ENCODE peak calls at places on chromosomes 12 and 14, in ten cellular contexts. One of them, this sample, is unnamed.

GRCh38 chr14:67411820-67412421 is at the start of gene PLEK2:
- DNase-seq in NT2/D1: no peak
- DNase-seq in B cell: no peak
- DNase-seq in iris pigment epithelial cell: peak; percentile 34
- DNase-seq in left lobe of liver: peak; percentile 67
- DNase-seq in caudate nucleus: no peak
- DNase-seq in CD8-positive, alpha-beta memory T cell: peak; percentile 7
- DNase-seq in cerebellar cortex: no peak
- DNase-seq in activated CD8-positive, alpha-beta T cell treated with anti-CD3 and anti-CD28 coated beads, Interleukin-2, amount 10 ng/mL, durations not matched to agents 7 days and 5 days: peak; percentile 40
- DNase-seq in T-helper 2 cell: no peak
- DNase-seq in this sample: peak; percentile 44

GRCh38 chr14:55107766-55108554 is 21.1 kb upstream of the LGALS3 start:
- DNase-seq in NT2/D1: no peak
- DNase-seq in B cell: no peak
- DNase-seq in iris pigment epithelial cell: peak; percentile 98
- DNase-seq in left lobe of liver: peak; percentile 57
- DNase-seq in caudate nucleus: peak; percentile 38
- DNase-seq in CD8-positive, alpha-beta memory T cell: no peak
- DNase-seq in cerebellar cortex: peak; percentile 81
- DNase-seq in activated CD8-positive, alpha-beta T cell treated with anti-CD3 and anti-CD28 coated beads, Interleukin-2, amount 10 ng/mL, durations not matched to agents 7 days and 5 days: no peak
- DNase-seq in T-helper 2 cell: no peak
- DNase-seq in this sample: no peak

GRCh38 chr14:94390372-94391086 is 2.1 kb upstream of the SERPINA1 start:
- DNase-seq in NT2/D1: no peak
- DNase-seq in B cell: no peak
- DNase-seq in iris pigment epithelial cell: peak; percentile 5
- DNase-seq in left lobe of liver: peak; percentile 96
- DNase-seq in caudate nucleus: no peak
- DNase-seq in CD8-positive, alpha-beta memory T cell: no peak
- DNase-seq in cerebellar cortex: no peak
- DNase-seq in activated CD8-positive, alpha-beta T cell treated with anti-CD3 and anti-CD28 coated beads, Interleukin-2, amount 10 ng/mL, durations not matched to agents 7 days and 5 days: no peak
- DNase-seq in T-helper 2 cell: no peak
- DNase-seq in this sample: no peak

GRCh38 chr14:72717220-72717619 is 176.7 kb downstream of the DPF3 start:
- DNase-seq in NT2/D1: no peak
- DNase-seq in B cell: no peak
- DNase-seq in iris pigment epithelial cell: no peak
- DNase-seq in left lobe of liver: no peak
- DNase-seq in caudate nucleus: no peak
- DNase-seq in CD8-positive, alpha-beta memory T cell: no peak
- DNase-seq in cerebellar cortex: no peak
- DNase-seq in activated CD8-positive, alpha-beta T cell treated with anti-CD3 and anti-CD28 coated beads, Interleukin-2, amount 10 ng/mL, durations not matched to agents 7 days and 5 days: no peak
- DNase-seq in T-helper 2 cell: no peak
- DNase-seq in this sample: no peak

GRCh38 chr14:95220663-95221231 is 63.4 kb upstream of the DICER1 start:
- DNase-seq in NT2/D1: no peak
- DNase-seq in B cell: no peak
- DNase-seq in iris pigment epithelial cell: peak; percentile 83
- DNase-seq in left lobe of liver: no peak
- DNase-seq in caudate nucleus: no peak
- DNase-seq in CD8-positive, alpha-beta memory T cell: no peak
- DNase-seq in cerebellar cortex: no peak
- DNase-seq in activated CD8-positive, alpha-beta T cell treated with anti-CD3 and anti-CD28 coated beads, Interleukin-2, amount 10 ng/mL, durations not matched to agents 7 days and 5 days: no peak
- DNase-seq in T-helper 2 cell: no peak
- DNase-seq in this sample: no peak

GRCh38 chr14:67526676-67527459 is 6.2 kb upstream of the PLEKHH1 start:
- DNase-seq in NT2/D1: no peak
- DNase-seq in B cell: no peak
- DNase-seq in iris pigment epithelial cell: peak; percentile 57
- DNase-seq in left lobe of liver: no peak
- DNase-seq in caudate nucleus: peak; percentile 33
- DNase-seq in CD8-positive, alpha-beta memory T cell: no peak
- DNase-seq in cerebellar cortex: peak; percentile 91
- DNase-seq in activated CD8-positive, alpha-beta T cell treated with anti-CD3 and anti-CD28 coated beads, Interleukin-2, amount 10 ng/mL, durations not matched to agents 7 days and 5 days: peak; percentile 60
- DNase-seq in T-helper 2 cell: no peak
- DNase-seq in this sample: no peak

GRCh38 chr12:85573635-85574214 is 262.5 kb downstream of the RASSF9 start:
- DNase-seq in NT2/D1: no peak
- DNase-seq in B cell: no peak
- DNase-seq in iris pigment epithelial cell: no peak
- DNase-seq in left lobe of liver: no peak
- DNase-seq in caudate nucleus: no peak
- DNase-seq in CD8-positive, alpha-beta memory T cell: no peak
- DNase-seq in cerebellar cortex: no peak
- DNase-seq in activated CD8-positive, alpha-beta T cell treated with anti-CD3 and anti-CD28 coated beads, Interleukin-2, amount 10 ng/mL, durations not matched to agents 7 days and 5 days: no peak
- DNase-seq in T-helper 2 cell: no peak
- DNase-seq in this sample: no peak

GRCh38 chr12:6161124-6161882 is 36.8 kb upstream of the VWF start:
- DNase-seq in NT2/D1: no peak
- DNase-seq in B cell: no peak
- DNase-seq in iris pigment epithelial cell: peak; percentile 54
- DNase-seq in left lobe of liver: no peak
- DNase-seq in caudate nucleus: no peak
- DNase-seq in CD8-positive, alpha-beta memory T cell: no peak
- DNase-seq in cerebellar cortex: no peak
- DNase-seq in activated CD8-positive, alpha-beta T cell treated with anti-CD3 and anti-CD28 coated beads, Interleukin-2, amount 10 ng/mL, durations not matched to agents 7 days and 5 days: no peak
- DNase-seq in T-helper 2 cell: no peak
- DNase-seq in this sample: no peak

GRCh38 chr12:125351788-125352187 is 286.6 kb downstream of the AACS start:
- DNase-seq in NT2/D1: no peak
- DNase-seq in B cell: no peak
- DNase-seq in iris pigment epithelial cell: no peak
- DNase-seq in left lobe of liver: no peak
- DNase-seq in caudate nucleus: no peak
- DNase-seq in CD8-positive, alpha-beta memory T cell: no peak
- DNase-seq in cerebellar cortex: no peak
- DNase-seq in activated CD8-positive, alpha-beta T cell treated with anti-CD3 and anti-CD28 coated beads, Interleukin-2, amount 10 ng/mL, durations not matched to agents 7 days and 5 days: no peak
- DNase-seq in T-helper 2 cell: no peak
- DNase-seq in this sample: no peak

GRCh38 chr12:75692883-75693282 is 181.5 kb upstream of the KRR1 start:
- DNase-seq in NT2/D1: no peak
- DNase-seq in B cell: no peak
- DNase-seq in iris pigment epithelial cell: peak; percentile 68
- DNase-seq in left lobe of liver: no peak
- DNase-seq in caudate nucleus: no peak
- DNase-seq in CD8-positive, alpha-beta memory T cell: no peak
- DNase-seq in cerebellar cortex: no peak
- DNase-seq in activated CD8-positive, alpha-beta T cell treated with anti-CD3 and anti-CD28 coated beads, Interleukin-2, amount 10 ng/mL, durations not matched to agents 7 days and 5 days: no peak
- DNase-seq in T-helper 2 cell: no peak
- DNase-seq in this sample: no peak

GRCh38 chr12:48979602-48980388 is 1.7 kb downstream of the WNT1 start:
- DNase-seq in NT2/D1: no peak
- DNase-seq in B cell: no peak
- DNase-seq in iris pigment epithelial cell: no peak
- DNase-seq in left lobe of liver: no peak
- DNase-seq in caudate nucleus: no peak
- DNase-seq in CD8-positive, alpha-beta memory T cell: peak; percentile 41
- DNase-seq in cerebellar cortex: no peak
- DNase-seq in activated CD8-positive, alpha-beta T cell treated with anti-CD3 and anti-CD28 coated beads, Interleukin-2, amount 10 ng/mL, durations not matched to agents 7 days and 5 days: peak; percentile 68
- DNase-seq in T-helper 2 cell: no peak
- DNase-seq in this sample: peak; percentile 45

GRCh38 chr14:65472189-65472588 is 59.7 kb downstream of the FUT8 start:
- DNase-seq in NT2/D1: no peak
- DNase-seq in B cell: no peak
- DNase-seq in iris pigment epithelial cell: no peak
- DNase-seq in left lobe of liver: no peak
- DNase-seq in caudate nucleus: no peak
- DNase-seq in CD8-positive, alpha-beta memory T cell: no peak
- DNase-seq in cerebellar cortex: no peak
- DNase-seq in activated CD8-positive, alpha-beta T cell treated with anti-CD3 and anti-CD28 coated beads, Interleukin-2, amount 10 ng/mL, durations not matched to agents 7 days and 5 days: no peak
- DNase-seq in T-helper 2 cell: no peak
- DNase-seq in this sample: no peak

GRCh38 chr12:116492703-116493324 is 66.4 kb upstream of the MAP1LC3B2 start:
- DNase-seq in NT2/D1: no peak
- DNase-seq in B cell: no peak
- DNase-seq in iris pigment epithelial cell: peak; percentile 78
- DNase-seq in left lobe of liver: no peak
- DNase-seq in caudate nucleus: no peak
- DNase-seq in CD8-positive, alpha-beta memory T cell: no peak
- DNase-seq in cerebellar cortex: no peak
- DNase-seq in activated CD8-positive, alpha-beta T cell treated with anti-CD3 and anti-CD28 coated beads, Interleukin-2, amount 10 ng/mL, durations not matched to agents 7 days and 5 days: no peak
- DNase-seq in T-helper 2 cell: no peak
- DNase-seq in this sample: no peak

GRCh38 chr14:32350020-32350419 is 20.9 kb downstream of the AKAP6 start:
- DNase-seq in NT2/D1: no peak
- DNase-seq in B cell: no peak
- DNase-seq in iris pigment epithelial cell: no peak
- DNase-seq in left lobe of liver: no peak
- DNase-seq in caudate nucleus: no peak
- DNase-seq in CD8-positive, alpha-beta memory T cell: no peak
- DNase-seq in cerebellar cortex: no peak
- DNase-seq in activated CD8-positive, alpha-beta T cell treated with anti-CD3 and anti-CD28 coated beads, Interleukin-2, amount 10 ng/mL, durations not matched to agents 7 days and 5 days: no peak
- DNase-seq in T-helper 2 cell: no peak
- DNase-seq in this sample: no peak

GRCh38 chr12:46217686-46218508 is 50.9 kb downstream of the SLC38A1 start:
- DNase-seq in NT2/D1: no peak
- DNase-seq in B cell: peak; percentile 88
- DNase-seq in iris pigment epithelial cell: no peak
- DNase-seq in left lobe of liver: no peak
- DNase-seq in caudate nucleus: no peak
- DNase-seq in CD8-positive, alpha-beta memory T cell: peak; percentile 33
- DNase-seq in cerebellar cortex: no peak
- DNase-seq in activated CD8-positive, alpha-beta T cell treated with anti-CD3 and anti-CD28 coated beads, Interleukin-2, amount 10 ng/mL, durations not matched to agents 7 days and 5 days: peak; percentile 82
- DNase-seq in T-helper 2 cell: no peak
- DNase-seq in this sample: peak; percentile 92

GRCh38 chr14:92951912-92952471 is 29.0 kb downstream of the CHGA start:
- DNase-seq in NT2/D1: no peak
- DNase-seq in B cell: peak; percentile 79
- DNase-seq in iris pigment epithelial cell: peak; percentile 49
- DNase-seq in left lobe of liver: peak; percentile 82
- DNase-seq in caudate nucleus: peak; percentile 73
- DNase-seq in CD8-positive, alpha-beta memory T cell: peak; percentile 76
- DNase-seq in cerebellar cortex: peak; percentile 79
- DNase-seq in activated CD8-positive, alpha-beta T cell treated with anti-CD3 and anti-CD28 coated beads, Interleukin-2, amount 10 ng/mL, durations not matched to agents 7 days and 5 days: peak; percentile 88
- DNase-seq in T-helper 2 cell: peak; percentile 62
- DNase-seq in this sample: peak; percentile 87